ENCODE peak calls at places on chromosomes 11 and 22, in eight cellular contexts. J is neural crest cell, O is A549, Y is IMR-90, Q is dorsolateral prefrontal cortex, D is progenitor cell of endocrine pancreas, N is PC-3, W is OCI-LY7. E is an unnamed sample.

GRCh38 chr11:48095779-48096470 is 115.6 kb downstream of the PTPRJ start:
- DNase-seq in Q (no peak), D (no peak), W (no peak), J (no peak), Y (no peak), O (no peak), N (no peak), E (no peak)

GRCh38 chr11:119307219-119307618 is 9.7 kb downstream of the MCAM start:
- DNase-seq in O (no peak), N (no peak), J (no peak), Y (no peak), W (no peak), D (no peak), Q (no peak), E (no peak)

GRCh38 chr11:59199546-59200420 is 12.9 kb downstream of the MPEG1 start:
- DNase-seq in D (no peak), Q (no peak), O (no peak), W (no peak), J (no peak), N (no peak), Y (no peak), E (no peak)

GRCh38 chr22:36465232-36466021 is 16.0 kb downstream of the TXN2 start:
- DNase-seq in Y (peak), W (no peak), J (no peak), D (no peak), N (peak), O (peak), Q (no peak), E (no peak)

GRCh38 chr22:24445481-24446290 is 18.3 kb downstream of the ADORA2A start:
- DNase-seq in Q (no peak), J (no peak), Y (no peak), D (no peak), W (no peak), N (no peak), O (no peak), E (no peak)

GRCh38 chr11:58762284-58763119 is 30.8 kb upstream of the GLYAT start:
- DNase-seq in Q (no peak), J (no peak), N (no peak), D (no peak), W (no peak), O (no peak), Y (no peak), E (no peak)

GRCh38 chr11:73240190-73240781 is 22.2 kb downstream of the P2RY2 start:
- DNase-seq in O (no peak), J (no peak), N (no peak), Y (peak), Q (no peak), D (no peak), W (no peak), E (no peak)

GRCh38 chr11:12007769-12008737 is at the start of gene DKK3:
- DNase-seq in N (no peak), Q (peak), O (no peak), Y (peak), W (no peak), D (no peak), J (peak), E (no peak)

GRCh38 chr11:111427471-111427912 is 48.4 kb upstream of the POU2AF1 start:
- DNase-seq in N (no peak), W (no peak), D (no peak), Y (no peak), Q (no peak), J (no peak), O (no peak), E (no peak)

GRCh38 chr22:35039625-35040024 is 26.3 kb upstream of the ISX start:
- DNase-seq in J (no peak), Q (no peak), D (no peak), N (no peak), O (no peak), Y (no peak), W (no peak), E (no peak)

GRCh38 chr11:130407978-130408377 is 20.4 kb downstream of the ADAMTS8 start:
- DNase-seq in D (no peak), O (no peak), Q (no peak), J (no peak), W (no peak), N (peak), Y (peak), E (no peak)

GRCh38 chr11:112830255-112830654 is 131.0 kb upstream of the NCAM1 start:
- DNase-seq in J (no peak), Y (no peak), O (no peak), W (no peak), N (no peak), D (no peak), Q (no peak), E (no peak)

GRCh38 chr22:29202231-29203192 is 3.2 kb upstream of the EMID1 start:
- DNase-seq in Y (peak), J (no peak), Q (peak), D (no peak), W (peak), O (peak), N (peak), E (no peak)

DNA sequence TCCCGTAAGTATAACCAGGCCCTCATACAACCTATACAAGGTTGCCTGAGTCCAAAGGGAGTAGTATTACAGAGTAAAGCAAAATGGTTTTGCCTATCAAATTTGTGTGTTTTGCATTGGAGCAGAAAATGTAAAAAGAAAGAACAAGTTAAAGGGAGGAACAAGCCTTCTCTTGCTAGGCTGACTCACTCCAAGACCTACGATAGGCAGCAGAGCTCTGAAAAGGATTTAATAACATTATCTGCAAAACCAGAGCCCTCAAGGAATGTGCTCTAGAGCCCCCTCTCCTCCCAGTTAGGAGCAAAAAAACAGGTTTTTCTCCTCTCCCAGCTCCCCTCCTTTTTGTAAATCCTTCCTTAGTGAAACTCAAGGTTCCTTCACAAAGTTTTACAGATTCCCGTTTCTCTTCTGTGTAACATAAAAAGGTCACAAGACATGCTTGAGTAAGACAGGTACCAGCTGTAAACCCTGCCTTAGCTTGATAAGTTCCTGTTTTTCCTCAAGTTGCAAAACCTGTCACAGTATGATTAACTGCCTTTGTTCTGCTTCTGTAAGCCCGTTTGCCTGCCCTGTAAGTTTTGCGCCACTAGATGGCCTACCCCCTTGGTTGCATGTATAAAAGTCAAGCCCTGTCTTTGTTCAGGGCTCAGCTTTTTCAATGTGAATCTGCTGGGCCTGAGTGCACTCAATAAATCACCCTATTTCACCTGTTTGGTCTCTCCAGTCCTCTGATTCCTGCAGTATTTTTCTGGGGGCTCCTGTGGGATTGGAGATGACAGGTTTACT is 498.2 kb downstream of the KCNA4 start:
- DNase-seq in Q (no peak), N (no peak), O (no peak), D (no peak), J (no peak), Y (no peak), W (peak), E (no peak)
- TF ChIP-seq CTCF in Q (no peak), N (no peak), O (no peak), D (no peak), J (peak), Y (peak), W (peak), E (peak)

DNA sequence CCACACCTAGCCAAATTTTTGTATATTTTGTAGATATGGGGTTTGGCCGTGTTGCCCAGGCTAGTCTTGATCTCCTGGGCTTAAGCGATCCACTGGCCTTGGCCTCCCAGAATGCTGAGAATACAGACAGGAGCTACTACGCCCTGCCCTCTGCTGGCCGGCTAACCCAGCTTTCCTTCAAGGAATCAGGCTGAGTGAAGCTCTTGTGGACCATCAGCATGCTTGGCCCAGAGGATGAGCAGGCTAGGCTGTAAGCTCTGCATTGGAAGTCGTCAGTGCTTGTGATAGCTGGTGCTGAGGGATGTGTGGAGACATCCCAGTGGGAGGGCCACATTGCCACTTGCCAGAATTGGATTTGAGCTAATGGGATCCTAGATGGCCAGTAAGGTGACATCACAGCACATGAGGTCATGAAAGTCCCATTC is 60.6 kb downstream of the MED15 start:
- DNase-seq in O (no peak), Y (peak), D (no peak), W (no peak), J (no peak), N (peak), Q (no peak), E (no peak)
- TF ChIP-seq CTCF in O (peak), Y (peak), D (peak), W (peak), J (peak), N (peak), Q (no peak), E (peak)

GRCh38 chr11:33135768-33136443 is 25.4 kb downstream of the CSTF3 start:
- DNase-seq in Q (no peak), D (no peak), Y (no peak), J (no peak), N (no peak), W (no peak), O (no peak), E (no peak)

GRCh38 chr11:33132510-33132909 is 28.8 kb downstream of the CSTF3 start:
- DNase-seq in D (no peak), Y (no peak), N (no peak), Q (no peak), W (no peak), J (no peak), O (no peak), E (no peak)

GRCh38 chr11:33135216-33135615 is 26.1 kb downstream of the CSTF3 start:
- DNase-seq in Y (peak), O (no peak), J (no peak), Q (no peak), D (no peak), N (no peak), W (no peak), E (no peak)

GRCh38 chr11:33128739-33129138 is 32.5 kb downstream of the CSTF3 start:
- DNase-seq in W (no peak), O (no peak), Y (no peak), Q (no peak), D (no peak), J (no peak), N (peak), E (no peak)

GRCh38 chr11:33133761-33134160 is 27.5 kb downstream of the CSTF3 start:
- DNase-seq in D (no peak), W (no peak), O (no peak), Y (no peak), J (no peak), N (no peak), Q (no peak), E (no peak)
- TF ChIP-seq CTCF in D (no peak), W (no peak), O (no peak), Y (no peak), J (no peak), N (no peak), Q (no peak), E (no peak)

DNA sequence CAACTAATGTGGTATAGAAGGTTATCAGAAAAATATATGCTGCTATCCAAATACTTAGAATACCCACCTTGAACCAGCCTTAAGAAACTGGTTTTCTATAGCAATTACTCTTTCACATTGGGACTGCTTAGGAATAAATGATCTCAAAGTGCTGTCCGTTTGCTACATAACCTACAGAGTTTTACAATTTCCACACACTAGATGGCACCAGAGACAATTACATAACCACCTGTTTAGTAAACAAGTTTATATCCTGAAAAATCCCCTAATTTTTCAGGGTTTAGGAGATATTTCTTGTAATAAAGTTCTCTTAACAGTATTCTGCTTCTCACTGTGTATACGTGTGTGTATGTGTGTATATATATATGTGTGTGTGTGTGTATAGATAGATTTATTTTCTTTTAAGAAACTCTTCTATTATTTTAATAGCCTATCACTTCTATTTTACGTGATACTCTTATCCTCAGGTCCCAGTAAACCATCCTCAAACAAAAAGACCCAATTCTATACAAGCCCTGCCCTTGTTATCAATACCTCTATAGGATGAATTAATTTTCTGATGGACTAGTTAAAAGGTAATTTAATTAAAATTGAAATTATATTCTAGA is 6.7 kb upstream of the OR5I1 start:
- DNase-seq in J (no peak), Q (no peak), D (no peak), Y (peak), W (peak), O (peak), N (peak), E (no peak)
- TF ChIP-seq CTCF in J (peak), Q (peak), D (peak), Y (peak), W (peak), O (peak), N (peak), E (peak)

GRCh38 chr11:45266693-45267451 is 19.3 kb downstream of the SYT13 start:
- DNase-seq in J (peak), D (no peak), N (no peak), O (no peak), W (peak), Q (no peak), Y (no peak), E (no peak)
- TF ChIP-seq CTCF in J (peak), D (peak), N (peak), O (peak), W (peak), Q (no peak), Y (peak), E (peak)

DNA sequence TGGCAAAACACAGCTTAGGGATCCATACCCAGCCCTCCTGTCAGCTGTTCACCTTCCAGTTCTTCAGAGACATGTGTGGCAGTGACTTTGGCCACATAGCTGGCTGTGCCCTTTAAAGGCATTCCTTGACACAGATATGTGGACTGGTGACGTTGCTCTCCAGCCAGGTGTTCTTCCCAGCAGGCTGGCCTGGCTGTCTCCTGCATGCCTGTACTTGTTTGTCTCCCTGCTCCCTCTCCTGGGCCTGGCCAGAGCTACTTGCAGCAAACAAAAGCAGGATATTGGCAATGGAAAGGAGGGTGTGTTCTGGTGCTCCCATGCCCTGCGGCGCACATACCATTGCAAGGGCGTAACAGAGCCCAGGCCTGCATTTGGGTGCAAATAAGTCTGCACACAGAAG is 38.3 kb downstream of the PIK3IP1 start:
- DNase-seq in W (no peak), Y (no peak), J (no peak), N (no peak), Q (no peak), D (no peak), O (no peak), E (no peak)
- TF ChIP-seq CTCF in W (no peak), Y (no peak), J (no peak), N (no peak), Q (no peak), D (no peak), O (no peak), E (no peak)

E was measured in type B pancreatic cell.